ENCODE peak calls at places on chromosome 17, in eight cellular contexts. C is heart right ventricle; W is prostate gland; X is CD4-positive, alpha-beta memory T cell; Q is mammary epithelial cell; B is transverse colon; E is CD4-positive, CD25-positive, alpha-beta regulatory T cell; P is sigmoid colon. I is an unnamed sample.

GRCh38 chr17:51677875-51678274 is 417.5 kb downstream of the UTP18 start:
- DNase-seq in C (no peak), W (no peak), X (no peak), Q (no peak), B (no peak), E (no peak), P (no peak), I (no peak)

GRCh38 chr17:74369221-74369620 is 1.9 kb downstream of the GPR142 start:
- DNase-seq in C (peak; percentile 53), W (no peak), X (peak; percentile 36), Q (no peak), B (peak; percentile 51), E (no peak), P (no peak), I (no peak)

GRCh38 chr17:61416211-61416539 is 16.5 kb downstream of the TBX2 start:
- DNase-seq in C (no peak), W (no peak), X (no peak), Q (no peak), B (no peak), E (no peak), P (no peak), I (no peak)

GRCh38 chr17:50265212-50265611 is 9.1 kb upstream of the TMEM92 start:
- DNase-seq in C (no peak), W (peak; percentile 70), X (no peak), Q (no peak), B (no peak), E (no peak), P (peak; percentile 69), I (no peak)

GRCh38 chr17:3851461-3852100 is 5.5 kb upstream of the NCBP3 start:
- DNase-seq in C (no peak), W (no peak), X (no peak), Q (no peak), B (no peak), E (no peak), P (peak; percentile 45), I (no peak)

GRCh38 chr17:8445536-8445935 is 9.9 kb downstream of the NDEL1 start:
- DNase-seq in C (no peak), W (no peak), X (no peak), Q (no peak), B (no peak), E (no peak), P (no peak), I (no peak)

GRCh38 chr17:35235289-35235688 is 7.6 kb upstream of the SLFN5 start:
- DNase-seq in C (no peak), W (no peak), X (no peak), Q (no peak), B (no peak), E (no peak), P (no peak), I (no peak)

GRCh38 chr17:35879748-35880654 is at the start of gene CCL5:
- DNase-seq in C (no peak), W (no peak), X (peak; percentile 45), Q (peak; percentile 49), B (peak; percentile 28), E (no peak), P (no peak), I (no peak)

GRCh38 chr17:44197980-44198720 is 1.5 kb downstream of the ATXN7L3 start:
- DNase-seq in C (no peak), W (peak; percentile 42), X (peak; percentile 64), Q (peak; percentile 63), B (peak; percentile 49), E (peak; percentile 56), P (no peak), I (peak; percentile 73)

GRCh38 chr17:12041316-12041715 is 20.6 kb downstream of the MAP2K4 start:
- DNase-seq in C (no peak), W (no peak), X (no peak), Q (peak; percentile 76), B (no peak), E (no peak), P (no peak), I (no peak)

GRCh38 chr17:17836818-17837379 is at the start of gene SREBF1:
- DNase-seq in C (no peak), W (no peak), X (peak; percentile 51), Q (no peak), B (peak; percentile 73), E (no peak), P (peak; percentile 86), I (no peak)

GRCh38 chr17:81404557-81405165 is 9.4 kb downstream of the BAHCC1 start:
- DNase-seq in C (no peak), W (no peak), X (no peak), Q (no peak), B (peak; percentile 59), E (no peak), P (no peak), I (no peak)

DNA sequence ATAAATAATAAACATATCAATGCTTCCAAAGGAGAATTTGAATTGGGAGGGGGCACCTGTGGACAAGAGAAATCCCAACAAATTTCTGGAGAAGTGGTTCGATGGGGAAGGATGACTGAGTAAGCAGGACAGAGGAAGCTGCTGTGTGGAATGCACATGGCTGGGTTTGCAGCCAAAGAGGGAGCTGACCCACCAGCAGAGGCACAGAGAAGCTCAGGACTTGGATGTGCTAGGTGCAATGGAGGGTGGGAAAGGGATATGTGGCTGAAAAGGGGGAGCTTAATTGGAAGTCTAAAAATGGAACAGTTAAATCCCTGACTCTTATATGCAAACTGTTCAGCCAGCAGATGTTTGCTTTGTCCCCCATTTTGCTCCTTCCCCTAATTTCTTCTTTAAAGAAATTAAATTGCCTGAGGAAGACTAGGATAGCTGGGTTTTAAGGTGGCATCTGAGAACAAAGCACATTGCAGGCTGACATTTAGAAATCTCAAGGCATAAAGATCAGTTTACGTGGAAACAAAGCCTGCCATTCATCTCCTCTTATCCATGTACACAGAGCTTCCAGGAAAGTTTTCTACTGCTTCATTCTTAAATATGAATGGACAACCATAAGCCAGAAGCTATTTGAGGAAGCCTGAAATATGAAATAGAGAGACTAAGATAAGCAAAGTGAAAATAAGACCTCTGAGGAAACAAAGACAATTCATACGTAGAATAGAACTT is 23.0 kb upstream of the TNS4 start:
- DNase-seq in C (no peak), W (no peak), X (no peak), Q (no peak), B (no peak), E (no peak), P (no peak), I (no peak)
- H3K4me1 ChIP-seq in C (peaks cover 12% of the 10 kb centered on the region), W (no peaks in the 10 kb centered on the region), X (peaks cover 56% of the 10 kb centered on the region), Q (peaks cover 44% of the 10 kb centered on the region), B (no peaks in the 10 kb centered on the region), E (peaks cover 8% of the 10 kb centered on the region), P (no peaks in the 10 kb centered on the region), I (peaks cover 23% of the 10 kb centered on the region)

DNA sequence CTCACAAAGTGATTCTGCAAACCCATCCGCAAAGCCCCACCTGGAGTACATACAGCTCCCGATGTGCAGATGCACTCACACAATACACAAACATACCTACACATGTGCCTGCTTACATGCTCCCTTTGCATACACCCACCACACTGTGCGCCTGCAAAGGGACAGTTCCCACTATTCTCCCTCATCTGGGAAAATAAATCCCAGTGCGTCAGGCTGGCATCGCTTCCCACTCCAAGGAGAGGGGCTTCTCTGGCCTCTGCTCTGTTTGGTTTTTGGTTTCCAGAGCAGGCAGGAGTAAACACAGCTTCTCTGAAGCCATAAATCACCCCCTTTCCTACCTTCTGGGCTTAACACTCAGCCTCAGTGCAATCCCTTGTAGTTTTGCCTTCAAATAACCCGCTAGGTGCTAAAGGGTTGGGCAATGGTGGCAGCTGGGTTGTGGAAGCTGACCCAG is 14.7 kb downstream of the HOXB4 start:
- DNase-seq in C (no peak), W (no peak), X (no peak), Q (peak; percentile 45), B (no peak), E (no peak), P (no peak), I (no peak)
- H3K4me1 ChIP-seq in C (peaks cover 15% of the 10 kb centered on the region), W (no peaks in the 10 kb centered on the region), X (peaks cover 13% of the 10 kb centered on the region), Q (peaks cover 4% of the 10 kb centered on the region), B (peaks cover 79% of the 10 kb centered on the region), E (no peaks in the 10 kb centered on the region), P (no peaks in the 10 kb centered on the region), I (peaks cover 6% of the 10 kb centered on the region)

GRCh38 chr17:40327244-40327666 is 18.3 kb downstream of the RARA start:
- DNase-seq in C (no peak), W (no peak), X (no peak), Q (no peak), B (no peak), E (no peak), P (no peak), I (no peak)

GRCh38 chr17:40325156-40326013 is 16.4 kb downstream of the RARA start:
- DNase-seq in C (no peak), W (no peak), X (no peak), Q (no peak), B (no peak), E (no peak), P (no peak), I (no peak)

GRCh38 chr17:40327735-40328385 is 18.9 kb downstream of the RARA start:
- DNase-seq in C (peak; percentile 65), W (no peak), X (no peak), Q (no peak), B (no peak), E (no peak), P (peak; percentile 81), I (no peak)

GRCh38 chr17:40326832-40327199 is 17.8 kb downstream of the RARA start:
- DNase-seq in C (peak; percentile 43), W (no peak), X (no peak), Q (no peak), B (no peak), E (no peak), P (no peak), I (no peak)

DNA sequence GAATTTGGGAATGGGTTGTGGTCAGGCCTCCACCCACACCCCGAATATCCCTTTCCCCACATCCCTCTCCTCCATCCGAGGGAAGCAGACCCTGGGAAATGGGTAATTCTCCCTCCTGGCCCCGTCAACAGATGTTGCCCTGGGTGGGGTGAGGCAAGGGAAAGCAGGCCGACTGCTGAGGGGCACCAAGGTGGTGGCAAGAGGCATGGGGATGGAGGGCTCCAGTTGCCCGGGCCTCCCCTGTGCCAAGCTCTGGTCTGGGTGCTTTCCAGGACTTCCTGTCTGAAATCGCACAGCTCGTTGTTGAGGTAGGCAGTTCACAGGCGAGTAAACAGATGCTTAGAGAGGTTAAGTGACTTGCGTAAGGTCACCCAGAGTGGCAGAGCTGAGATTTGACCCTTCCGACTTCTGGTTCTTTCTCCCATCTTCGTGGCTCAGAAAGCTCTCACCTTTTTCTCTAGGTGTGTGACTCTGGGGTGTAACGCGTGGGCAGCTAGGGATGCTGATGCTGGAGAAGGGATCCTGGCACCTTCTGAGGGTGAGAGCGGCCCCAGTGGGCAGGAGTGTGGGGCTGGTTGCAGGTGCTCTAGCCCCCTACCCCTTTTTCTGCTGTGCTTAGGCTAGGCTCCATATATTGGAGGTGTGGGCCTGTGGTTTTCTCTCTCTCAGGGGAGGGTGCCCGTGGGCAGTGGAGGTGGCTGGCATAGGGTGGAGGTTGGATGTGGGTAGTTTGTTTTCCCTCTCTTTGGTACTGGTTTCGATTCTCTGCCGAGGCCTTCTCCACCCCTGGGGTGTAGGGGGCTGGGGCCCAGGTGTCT is 17.2 kb downstream of the RARA start:
- DNase-seq in C (peak; percentile 31), W (no peak), X (peak; percentile 68), Q (no peak), B (peak; percentile 55), E (peak; percentile 68), P (no peak), I (no peak)
- H3K4me1 ChIP-seq in C (peaks cover 99% of the 10 kb centered on the region), W (peaks cover 35% of the 10 kb centered on the region), X (peaks cover 92% of the 10 kb centered on the region), Q (peaks cover 51% of the 10 kb centered on the region), B (peaks cover 95% of the 10 kb centered on the region), E (peaks cover 98% of the 10 kb centered on the region), P (no peaks in the 10 kb centered on the region), I (peaks cover 91% of the 10 kb centered on the region)

DNA sequence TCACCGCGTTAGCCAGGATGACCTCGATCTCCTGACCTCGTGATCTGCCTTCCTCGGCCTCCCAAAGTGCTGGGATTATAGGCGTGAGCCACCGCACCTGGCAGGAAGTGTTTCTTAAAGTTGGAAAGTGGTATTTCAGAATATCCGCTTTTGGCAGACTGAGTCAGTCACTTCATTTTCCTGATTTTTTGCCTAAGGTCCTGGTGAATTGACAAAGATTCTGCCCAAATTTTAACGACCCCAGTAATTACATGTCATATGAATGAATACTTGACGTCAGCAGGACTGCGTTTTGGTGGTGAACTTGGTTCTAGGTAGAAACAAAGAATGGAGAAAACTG is 4.5 kb upstream of the BRCA1 start:
- DNase-seq in C (no peak), W (no peak), X (no peak), Q (peak; percentile 35), B (no peak), E (no peak), P (no peak), I (no peak)
- H3K4me1 ChIP-seq in C (peaks cover 26% of the 10 kb centered on the region), W (no peaks in the 10 kb centered on the region), X (peaks cover 11% of the 10 kb centered on the region), Q (peaks cover 22% of the 10 kb centered on the region), B (peaks cover 17% of the 10 kb centered on the region), E (peaks cover 22% of the 10 kb centered on the region), P (no peaks in the 10 kb centered on the region), I (peaks cover 7% of the 10 kb centered on the region)

I was measured in SJSA1.